ENCODE peak calls at places on chromosomes 4 and X, in five cellular contexts. O is A549, I is cardiac muscle cell, Y is neural progenitor cell, B is left lung. U is an unnamed sample.

GRCh38 chr4:60249784-60250183 is 950.3 kb upstream of the ADGRL3 start:
- DNase-seq in Y (no peak), I (no peak), B (no peak), O (no peak), U (no peak)

GRCh38 chr4:1879491-1879890 is 8.3 kb downstream of the NSD2 start:
- DNase-seq in O (no peak), B (no peak), Y (no peak), I (no peak), U (no peak)

GRCh38 chr4:185933078-185933581 is 121.1 kb upstream of the SORBS2 start:
- DNase-seq in Y (no peak), I (no peak), O (no peak), B (no peak), U (peak; percentile 71)

GRCh38 chrX:100926453-100926852 is 2.3 kb downstream of the XKRX start:
- DNase-seq in B (no peak), I (no peak), O (no peak), Y (no peak), U (no peak)

GRCh38 chrX:136147966-136148365 is 633 bp downstream of the FHL1 start:
- DNase-seq in B (no peak), I (no peak), O (no peak), Y (peak; percentile 18), U (no peak)

GRCh38 chrX:73577368-73577767 is 14.4 kb downstream of the CHIC1 start:
- DNase-seq in B (no peak), O (peak; percentile 66), I (no peak), Y (peak; percentile 39), U (no peak)

GRCh38 chr4:55158957-55159356 is 33.6 kb upstream of the KDR start:
- DNase-seq in B (no peak), Y (no peak), O (no peak), I (no peak), U (no peak)

GRCh38 chr4:152408514-152409327 is 127.2 kb downstream of the FBXW7 start:
- DNase-seq in O (peak; percentile 20), Y (peak; percentile 63), I (peak; percentile 49), B (no peak), U (no peak)

GRCh38 chr4:158998624-158999023 is 104.3 kb upstream of the RAPGEF2 start:
- DNase-seq in O (no peak), B (no peak), Y (no peak), I (no peak), U (no peak)

DNA sequence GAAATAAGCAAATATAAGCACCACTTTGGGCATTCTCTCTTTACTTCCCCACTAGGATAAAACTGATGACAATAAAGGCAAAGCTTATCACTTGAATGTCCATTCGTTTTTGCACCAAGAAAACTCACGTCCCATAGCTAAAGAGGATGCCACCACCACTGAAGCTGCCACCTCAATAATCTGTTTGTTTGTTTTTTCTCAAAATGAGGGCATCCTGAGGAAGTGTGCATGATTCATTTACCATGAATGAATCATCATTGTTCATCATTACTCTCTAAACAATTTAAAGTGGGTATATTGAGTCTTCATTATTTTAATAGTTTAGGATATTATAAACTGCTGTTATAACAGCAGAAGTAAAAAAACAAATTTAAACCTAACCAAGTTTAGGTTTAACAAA is 168.2 kb downstream of the DCTD start:
- DNase-seq in O (no peak), I (no peak), Y (no peak), B (no peak), U (no peak)
- H3K9me3 ChIP-seq in O (peaks cover 5% of the 10 kb centered on the region), I (no peaks in the 10 kb centered on the region), Y (no peaks in the 10 kb centered on the region), B (no peaks in the 10 kb centered on the region), U (no peaks in the 10 kb centered on the region)

GRCh38 chrX:24148118-24148517 is 1.4 kb upstream of the ZFX start:
- DNase-seq in Y (no peak), I (no peak), B (no peak), O (no peak), U (no peak)
- H3K4me3 ChIP-seq in Y (peak overlapping the region; percentile 100), I (peak overlapping the region; percentile 98), B (no peak overlapping the region), O (peak overlapping the region; percentile 85), U (peak overlapping the region; percentile 83)

GRCh38 chrX:154040863-154041262 is 21.2 kb upstream of the IRAK1 start:
- DNase-seq in Y (no peak), B (no peak), I (no peak), O (no peak), U (no peak)

GRCh38 chrX:154043003-154043402 is 23.3 kb upstream of the IRAK1 start:
- DNase-seq in O (no peak), Y (no peak), B (no peak), I (no peak), U (no peak)

GRCh38 chrX:154039577-154039976 is 19.9 kb upstream of the IRAK1 start:
- DNase-seq in Y (no peak), O (no peak), B (no peak), I (no peak), U (no peak)

GRCh38 chrX:154037754-154038153 is 18.1 kb upstream of the IRAK1 start:
- DNase-seq in B (no peak), O (no peak), I (no peak), Y (no peak), U (no peak)

GRCh38 chrX:154040307-154040756 is 20.6 kb upstream of the IRAK1 start:
- DNase-seq in I (no peak), B (no peak), Y (no peak), O (no peak), U (no peak)
- H3K4me1 ChIP-seq in I (peaks cover 6% of the 10 kb centered on the region), B (peaks cover 63% of the 10 kb centered on the region), Y (no peaks in the 10 kb centered on the region), O (peaks cover 49% of the 10 kb centered on the region), U (no peaks in the 10 kb centered on the region)

DNA sequence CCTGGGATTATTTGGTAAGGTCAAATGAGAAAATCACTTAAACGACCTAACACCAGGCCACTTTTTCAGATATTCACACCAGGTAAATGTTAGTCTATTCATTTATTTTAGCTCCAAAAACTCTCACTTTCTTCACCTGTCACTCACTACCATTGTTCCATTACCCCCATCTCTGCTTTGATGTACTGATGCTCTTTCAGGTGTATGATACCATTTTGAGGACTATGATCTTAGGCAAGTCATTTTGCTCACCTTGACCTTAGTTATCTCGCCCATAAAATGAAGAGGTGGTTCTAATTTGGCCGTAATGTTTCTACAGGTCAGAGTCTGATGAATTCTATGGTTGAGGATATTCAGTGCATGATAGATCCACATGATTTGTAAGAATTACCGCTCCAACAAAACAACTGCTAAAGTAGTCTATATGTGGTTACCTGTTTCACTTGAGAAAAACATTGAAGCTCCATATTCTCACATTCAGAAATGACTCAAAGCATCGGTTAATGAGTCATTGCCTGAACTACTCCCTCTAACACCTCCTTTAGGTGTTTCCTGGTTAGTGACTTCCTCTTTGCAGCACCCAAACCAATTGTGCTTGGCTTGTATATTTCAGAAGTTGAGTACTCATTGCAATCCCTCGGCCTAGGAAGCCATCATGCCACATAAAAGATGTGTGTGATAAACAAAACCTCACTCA is 4.5 kb downstream of the DTHD1 start:
- DNase-seq in B (no peak), Y (no peak), I (no peak), O (no peak), U (no peak)
- H3K9me3 ChIP-seq in B (no peaks in the 10 kb centered on the region), Y (no peaks in the 10 kb centered on the region), I (no peaks in the 10 kb centered on the region), O (no peaks in the 10 kb centered on the region), U (no peaks in the 10 kb centered on the region)

GRCh38 chrX:153968754-153969124 is 2.9 kb downstream of the HCFC1 start:
- DNase-seq in Y (peak; percentile 52), I (peak; percentile 35), B (no peak), O (no peak), U (no peak)
- H3K4me3 ChIP-seq in Y (peak overlapping the region; percentile 80), I (peak overlapping the region; percentile 77), B (no peak overlapping the region), O (no peak overlapping the region), U (peak overlapping the region; percentile 84)

GRCh38 chrX:111662314-111662713 is 18.7 kb upstream of the ALG13 start:
- DNase-seq in O (no peak), Y (no peak), I (no peak), B (no peak), U (no peak)
- H3K4me1 ChIP-seq in O (no peaks in the 10 kb centered on the region), Y (peaks cover 3% of the 10 kb centered on the region), I (no peaks in the 10 kb centered on the region), B (no peaks in the 10 kb centered on the region), U (no peaks in the 10 kb centered on the region)

DNA sequence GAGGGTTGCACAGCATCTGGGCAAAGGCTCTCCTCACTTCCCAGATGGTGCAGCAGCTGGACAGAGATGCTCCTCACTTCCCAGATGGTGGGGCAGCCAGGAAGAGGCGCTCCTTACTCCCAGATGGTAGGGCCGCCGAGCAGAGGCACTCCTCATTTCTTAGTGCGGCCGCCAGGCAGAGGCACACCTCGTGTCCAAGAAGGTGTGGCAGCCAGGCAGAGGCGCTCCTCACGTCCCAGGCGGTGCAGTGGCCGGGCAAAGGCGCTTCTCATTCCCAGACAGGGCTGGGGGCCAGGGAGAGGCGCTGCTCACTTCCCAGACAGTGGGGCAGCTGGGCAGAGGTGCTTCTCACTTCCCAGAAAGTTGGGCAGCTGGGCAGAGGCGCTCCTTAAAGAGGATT is 48.8 kb downstream of the ZNF732 start:
- DNase-seq in Y (no peak), I (no peak), B (no peak), O (no peak), U (no peak)
- H3K9me3 ChIP-seq in Y (peaks cover 67% of the 10 kb centered on the region), I (peaks cover 20% of the 10 kb centered on the region), B (peaks cover 8% of the 10 kb centered on the region), O (peaks cover 21% of the 10 kb centered on the region), U (peaks cover 92% of the 10 kb centered on the region)

GRCh38 chrX:152958047-152958446 is 35.9 kb downstream of the PNMA5 start:
- DNase-seq in I (no peak), O (no peak), Y (no peak), B (no peak), U (no peak)
- H3K4me3 ChIP-seq in I (no peak overlapping the region), O (peak overlapping the region; percentile 44), Y (no peak overlapping the region), B (no peak overlapping the region), U (no peak overlapping the region)

U was measured in ascending aorta.